ENCODE peak calls at places on chromosomes 13 and 19, in six cellular contexts. U is tibial nerve, H is amygdala, P is foreskin keratinocyte, Y is NCI-H1417, R is choroid plexus epithelial cell. Z is an unnamed sample.

GRCh38 chr19:31352296-31352781 is 3.1 kb upstream of the TSHZ3 start:
- DNase-seq in U (no peak), H (no peak), P (no peak), Y (no peak), R (no peak), Z (no peak)

GRCh38 chr19:29667941-29668340 is 2.7 kb downstream of the PLEKHF1 start:
- DNase-seq in U (no peak), H (no peak), P (no peak), Y (no peak), R (no peak), Z (no peak)

GRCh38 chr13:24982333-24982999 is 113.5 kb upstream of the PABPC3 start:
- DNase-seq in U (no peak), H (no peak), P (no peak), Y (no peak), R (no peak), Z (no peak)

GRCh38 chr19:18167975-18168645 is 5.5 kb upstream of the IFI30 start:
- DNase-seq in U (no peak), H (no peak), P (no peak), Y (peak), R (peak), Z (peak)

GRCh38 chr13:37597477-37597876 is 1.1 kb downstream of the POSTN start:
- DNase-seq in U (no peak), H (no peak), P (no peak), Y (no peak), R (no peak), Z (no peak)

GRCh38 chr19:5308471-5309437 is 31.9 kb downstream of the PTPRS start:
- DNase-seq in U (peak), H (peak), P (peak), Y (peak), R (peak), Z (peak)

GRCh38 chr19:14089662-14090508 is 666 bp downstream of the SAMD1 start:
- DNase-seq in U (no peak), H (no peak), P (peak), Y (peak), R (peak), Z (peak)

GRCh38 chr19:46603752-46604241 is 2.7 kb downstream of the CALM3 start:
- DNase-seq in U (no peak), H (no peak), P (no peak), Y (no peak), R (no peak), Z (no peak)

GRCh38 chr19:46296722-46297431 is at the start of gene HIF3A:
- DNase-seq in U (no peak), H (peak), P (no peak), Y (peak), R (peak), Z (no peak)

GRCh38 chr13:46183018-46183940 is 1.3 kb upstream of the LCP1 start:
- DNase-seq in U (no peak), H (no peak), P (peak), Y (no peak), R (no peak), Z (no peak)

GRCh38 chr19:55355213-55355821 is 798 bp upstream of the COX6B2 start:
- DNase-seq in U (no peak), H (no peak), P (peak), Y (no peak), R (no peak), Z (no peak)